ENCODE peak calls at places on chromosomes 11 and 22, in seven cellular contexts. H, N, L, U, V, E and W are unnamed samples.

GRCh38 chr22:37162221-37163095 is 12.7 kb upstream of the IL2RB start:
- DNase-seq in H (no peak), N (no peak), L (peak; percentile 49), U (no peak), V (no peak), E (peak; percentile 63), W (no peak)

GRCh38 chr22:23365961-23366360 is 185.7 kb downstream of the BCR start:
- DNase-seq in H (no peak), N (no peak), L (no peak), U (no peak), V (peak; percentile 54), E (no peak), W (no peak)

GRCh38 chr11:122724520-122724919 is 69.0 kb downstream of the UBASH3B start:
- DNase-seq in H (no peak), N (no peak), L (no peak), U (peak; percentile 77), V (no peak), E (no peak), W (no peak)

GRCh38 chr11:1931791-1932480 is 12.4 kb downstream of the TNNT3 start:
- DNase-seq in H (no peak), N (no peak), L (no peak), U (no peak), V (peak; percentile 63), E (no peak), W (no peak)

GRCh38 chr22:29147241-29147919 is 58.3 kb upstream of the EMID1 start:
- DNase-seq in H (no peak), N (peak; percentile 44), L (no peak), U (no peak), V (no peak), E (no peak), W (no peak)

GRCh38 chr11:36389811-36390210 is 93.7 kb downstream of the PRR5L start:
- DNase-seq in H (no peak), N (no peak), L (no peak), U (peak; percentile 25), V (no peak), E (no peak), W (no peak)

GRCh38 chr11:7600205-7600775 is 73.0 kb downstream of the CYB5R2 start:
- DNase-seq in H (no peak), N (peak; percentile 85), L (no peak), U (peak; percentile 78), V (no peak), E (no peak), W (peak; percentile 93)

GRCh38 chr11:121134758-121135312 is 33.8 kb downstream of the TECTA start:
- DNase-seq in H (no peak), N (no peak), L (no peak), U (no peak), V (no peak), E (no peak), W (no peak)

GRCh38 chr11:126357969-126358762 is 2.7 kb downstream of the ST3GAL4 start:
- DNase-seq in H (no peak), N (no peak), L (no peak), U (no peak), V (no peak), E (no peak), W (no peak)

GRCh38 chr22:45688606-45689080 is 17.0 kb downstream of the ATXN10 start:
- DNase-seq in H (no peak), N (no peak), L (no peak), U (peak; percentile 90), V (no peak), E (no peak), W (peak; percentile 97)

GRCh38 chr11:13963169-13963948 is 836 bp downstream of the SPON1 start:
- DNase-seq in H (no peak), N (no peak), L (no peak), U (peak; percentile 17), V (peak; percentile 83), E (no peak), W (peak; percentile 20)

GRCh38 chr11:20002312-20003216 is 157.7 kb downstream of the DBX1 start:
- DNase-seq in H (no peak), N (no peak), L (no peak), U (no peak), V (no peak), E (no peak), W (no peak)

GRCh38 chr22:44202261-44202789 is 21.6 kb downstream of the PARVG start:
- DNase-seq in H (no peak), N (no peak), L (no peak), U (peak; percentile 90), V (no peak), E (no peak), W (peak; percentile 83)

GRCh38 chr11:17721242-17721999 is 2.0 kb downstream of the MYOD1 start:
- DNase-seq in H (no peak), N (no peak), L (no peak), U (no peak), V (no peak), E (no peak), W (no peak)

GRCh38 chr22:28112548-28113043 is 193.5 kb upstream of the PITPNB start:
- DNase-seq in H (no peak), N (peak; percentile 5), L (no peak), U (peak; percentile 43), V (no peak), E (no peak), W (peak; percentile 78)

GRCh38 chr11:16777576-16777975 is 39.1 kb downstream of the C11orf58 start:
- DNase-seq in H (no peak), N (no peak), L (no peak), U (no peak), V (peak; percentile 56), E (no peak), W (no peak)

GRCh38 chr11:3152471-3153110 is 12.5 kb downstream of the OSBPL5 start:
- DNase-seq in H (no peak), N (no peak), L (no peak), U (peak; percentile 50), V (no peak), E (no peak), W (no peak)

GRCh38 chr11:14882196-14882595 is 9.8 kb downstream of the CYP2R1 start:
- DNase-seq in H (no peak), N (no peak), L (no peak), U (no peak), V (no peak), E (no peak), W (no peak)